ENCODE peak calls at places on chromosome 3, in six cellular contexts. O is mammary epithelial cell, Q is fibroblast of mammary gland, X is A549, C is H7, U is Panc1. H is an unnamed sample.

GRCh38 chr3:107846282-107846852 is 244.5 kb downstream of the CD47 start:
- DNase-seq in U (peak), O (peak), C (peak), X (peak), Q (peak), H (peak)

GRCh38 chr3:74121761-74122160 is 492.7 kb downstream of the CNTN3 start:
- DNase-seq in C (no peak), U (no peak), Q (no peak), X (no peak), O (no peak), H (peak)

GRCh38 chr3:23646201-23646955 is 159.4 kb upstream of the UBE2E1 start:
- DNase-seq in O (peak), U (no peak), Q (no peak), X (no peak), C (no peak), H (no peak)

GRCh38 chr3:58608648-58609047 is 31.5 kb upstream of the FAM107A start:
- DNase-seq in C (no peak), Q (no peak), O (peak), X (no peak), U (no peak), H (no peak)

GRCh38 chr3:100506355-100506754 is 13.9 kb downstream of the TMEM45A start:
- DNase-seq in C (no peak), O (no peak), Q (peak), U (no peak), X (no peak), H (no peak)

GRCh38 chr3:30681276-30682211 is 75.1 kb downstream of the TGFBR2 start:
- DNase-seq in X (no peak), U (no peak), O (no peak), C (peak), Q (peak), H (peak)

GRCh38 chr3:15630646-15631350 is 29.3 kb downstream of the BTD start:
- DNase-seq in O (peak), C (no peak), U (no peak), Q (peak), X (peak), H (peak)

GRCh38 chr3:158672293-158673176 is at the start of gene LXN:
- DNase-seq in C (peak), O (peak), Q (peak), U (peak), X (peak), H (peak)

GRCh38 chr3:196246612-196247308 is 30.4 kb downstream of the SLC51A start:
- DNase-seq in X (no peak), U (no peak), C (no peak), Q (peak), O (peak), H (no peak)

GRCh38 chr3:15783361-15783969 is 14.3 kb downstream of the ANKRD28 start:
- DNase-seq in C (no peak), U (no peak), O (peak), Q (peak), X (no peak), H (peak)

GRCh38 chr3:61521229-61521628 is 40.1 kb upstream of the PTPRG start:
- DNase-seq in U (no peak), C (peak), X (no peak), Q (no peak), O (no peak), H (no peak)

GRCh38 chr3:43531835-43532234 is 90.0 kb downstream of the ANO10 start:
- DNase-seq in Q (peak), X (peak), U (peak), C (no peak), O (peak), H (peak)

GRCh38 chr3:189498995-189499704 is 132.0 kb upstream of the TP63 start:
- DNase-seq in C (no peak), X (no peak), O (no peak), Q (no peak), U (no peak), H (no peak)

GRCh38 chr3:9732753-9733115 is 1.2 kb downstream of the BRPF1 start:
- DNase-seq in X (no peak), O (no peak), U (no peak), C (no peak), Q (peak), H (peak)

GRCh38 chr3:45741247-45741646 is 52.1 kb downstream of the SACM1L start:
- DNase-seq in X (no peak), O (no peak), C (no peak), Q (no peak), U (no peak), H (no peak)

GRCh38 chr3:62201438-62202035 is 171.8 kb downstream of the FEZF2 start:
- DNase-seq in O (peak), X (peak), U (peak), C (peak), Q (peak), H (peak)

GRCh38 chr3:10600159-10601125 is 95.1 kb upstream of the ATP2B2 start:
- DNase-seq in O (peak), U (no peak), Q (no peak), C (peak), X (no peak), H (no peak)

GRCh38 chr3:99747915-99748314 is 69.7 kb upstream of the CMSS1 start:
- DNase-seq in O (peak), C (no peak), Q (peak), U (no peak), X (no peak), H (peak)

GRCh38 chr3:18758047-18758704 is 333.0 kb upstream of the SATB1 start:
- DNase-seq in O (peak), X (peak), Q (peak), U (peak), C (peak), H (peak)

GRCh38 chr3:60756231-60756630 is 495.0 kb downstream of the FHIT start:
- DNase-seq in O (no peak), U (no peak), X (no peak), C (no peak), Q (no peak), H (no peak)

GRCh38 chr3:9314796-9315195 is 48.1 kb upstream of the THUMPD3 start:
- DNase-seq in C (no peak), X (no peak), U (no peak), Q (no peak), O (no peak), H (no peak)

DNA sequence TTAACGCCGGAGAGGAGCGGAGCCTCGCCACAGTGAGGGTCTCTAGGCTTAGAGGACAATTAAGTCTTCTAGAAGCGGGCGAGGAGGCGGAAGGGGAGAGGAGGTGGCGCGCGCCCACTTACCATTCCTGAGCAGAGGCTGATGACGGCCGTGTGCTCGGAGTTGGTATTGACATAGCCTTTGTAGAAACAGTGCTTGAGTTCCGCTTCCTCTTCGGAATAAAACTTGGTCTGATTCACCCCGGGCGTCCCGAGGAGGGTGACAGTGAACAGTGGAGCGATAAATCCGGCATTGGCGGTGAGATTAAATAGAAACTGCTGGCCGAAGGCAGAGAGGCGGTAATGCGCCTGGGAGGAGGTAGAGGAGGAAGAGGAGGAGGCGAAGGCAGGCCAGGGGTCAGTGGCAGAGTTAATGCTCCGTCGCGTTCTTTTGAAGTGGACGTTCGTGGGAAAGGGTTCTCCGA is 1.3 kb downstream of the ADAMTS9 start:
- DNase-seq in X (peak), O (peak), U (no peak), C (peak), Q (peak), H (peak)
- H3K4me3 ChIP-seq in X (peak), O (peak), U (peak), C (peak), Q (peak), H (peak)

DNA sequence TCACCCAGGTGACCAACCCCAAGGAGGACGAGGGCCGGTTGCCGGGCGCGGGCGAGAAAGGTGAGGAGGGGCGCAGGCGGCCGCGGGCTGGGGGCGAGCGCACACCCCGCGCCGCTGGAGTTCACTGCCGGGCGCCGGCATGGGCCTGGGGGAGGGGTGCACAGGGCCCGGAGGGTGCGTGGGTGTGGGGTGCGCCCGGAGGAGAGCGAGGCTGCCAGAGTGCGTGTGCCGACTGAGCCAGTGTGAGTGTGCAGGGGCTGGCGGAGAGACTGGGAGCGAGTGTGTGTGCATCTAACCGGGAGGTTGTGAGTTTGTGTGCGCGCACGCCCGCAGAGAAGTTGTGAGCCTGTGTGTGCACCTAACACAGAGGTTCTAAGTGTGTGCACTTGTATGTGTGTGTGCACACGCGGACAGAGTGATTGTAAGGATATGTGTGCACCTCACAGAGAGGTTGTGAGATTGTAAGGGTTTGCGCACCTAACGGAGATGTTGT is 585 bp downstream of the CTDSPL start:
- DNase-seq in U (no peak), X (peak), O (no peak), Q (peak), C (peak), H (peak)
- H3K4me3 ChIP-seq in U (peak), X (peak), O (peak), Q (peak), C (peak), H (peak)

DNA sequence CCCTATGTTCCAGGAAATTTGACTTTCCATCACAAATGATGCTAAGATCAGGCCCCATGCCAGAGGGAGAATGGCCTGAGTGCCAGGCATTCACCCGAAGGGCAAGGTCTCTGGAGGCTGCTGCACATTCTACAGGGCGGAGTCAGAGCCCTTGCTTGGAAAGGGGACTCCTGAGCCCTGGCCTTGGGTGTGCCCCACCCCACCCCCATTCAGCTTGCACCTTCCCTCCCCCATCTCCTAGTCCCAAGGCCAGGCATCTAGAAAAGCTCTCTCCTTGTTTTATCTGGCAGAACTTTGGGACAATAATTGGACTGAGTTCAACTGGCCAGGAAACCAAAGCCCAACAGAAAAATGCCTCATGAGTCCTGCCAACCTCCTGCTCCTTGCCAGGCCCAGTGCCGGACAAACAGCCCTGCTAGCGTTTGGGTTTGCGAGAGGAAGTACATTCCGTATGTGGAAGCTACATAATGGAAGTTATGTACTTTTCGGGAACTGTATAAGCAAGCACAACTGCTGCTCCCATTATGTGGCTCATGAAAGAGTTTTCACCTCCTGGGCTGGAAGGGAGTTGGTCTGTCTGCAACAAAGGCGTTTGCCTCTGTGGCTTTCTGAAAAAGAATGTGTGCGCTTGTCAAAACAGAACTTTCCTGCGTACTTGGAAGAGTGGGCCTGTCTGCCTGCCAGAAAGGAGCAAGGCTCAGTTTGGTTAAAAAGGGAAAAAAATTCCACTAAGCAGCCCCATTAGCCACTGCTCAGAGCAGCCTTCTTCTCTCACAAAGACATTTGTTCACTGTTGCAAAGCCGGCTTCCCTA is 321.4 kb upstream of the CTNNB1 start:
- DNase-seq in U (no peak), X (no peak), C (no peak), Q (peak), O (peak), H (peak)
- H3K4me3 ChIP-seq in U (no peak), X (no peak), C (no peak), Q (no peak), O (no peak), H (no peak)

GRCh38 chr3:146625117-146625775 is 20.1 kb upstream of the PLSCR5 start:
- DNase-seq in C (no peak), U (no peak), Q (peak), O (no peak), X (no peak), H (peak)
- H3K4me3 ChIP-seq in C (no peak), U (peak), Q (no peak), O (no peak), X (peak), H (no peak)

DNA sequence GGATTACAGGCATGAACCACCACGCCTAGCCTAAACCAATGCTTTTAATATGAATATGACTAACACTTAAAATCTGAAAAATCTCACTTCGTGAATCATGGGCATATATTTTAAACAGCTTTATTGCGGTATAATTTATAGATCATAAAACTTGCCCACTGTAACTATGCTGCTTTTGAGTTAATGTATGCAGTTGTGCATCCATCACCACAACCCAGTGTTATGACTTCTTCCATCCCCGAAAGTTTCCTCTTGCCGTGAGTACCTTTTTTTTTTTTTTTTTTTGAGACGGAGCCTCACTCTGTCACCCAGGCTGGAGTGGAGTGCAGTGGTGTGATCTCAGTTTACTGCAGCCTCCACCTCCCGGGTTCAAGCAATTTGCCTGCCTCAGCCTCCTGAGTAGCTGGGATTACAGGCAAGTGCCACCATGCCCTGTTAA is 7.1 kb downstream of the KAT2B start:
- DNase-seq in X (no peak), Q (no peak), O (no peak), U (no peak), C (no peak), H (no peak)
- H3K4me3 ChIP-seq in X (no peak), Q (no peak), O (no peak), U (no peak), C (no peak), H (no peak)

GRCh38 chr3:146342971-146343370 is 92.1 kb upstream of the PLSCR4 start:
- DNase-seq in O (no peak), C (no peak), Q (peak), X (no peak), U (no peak), H (peak)
- H3K4me3 ChIP-seq in O (no peak), C (no peak), Q (no peak), X (no peak), U (no peak), H (no peak)

GRCh38 chr3:147854542-147854941 is 445.4 kb downstream of the ZIC1 start:
- DNase-seq in O (no peak), X (no peak), C (no peak), Q (no peak), U (no peak), H (no peak)
- H3K4me3 ChIP-seq in O (no peak), X (no peak), C (no peak), Q (no peak), U (no peak), H (no peak)

H was measured in cardiac fibroblast.